ENCODE peak calls at places on chromosomes 4 and X, in eight cellular contexts. G is pancreas, I is Caco-2, D is suprapubic skin, W is lung, S is dorsolateral prefrontal cortex, Q is left ventricle myocardium inferior, E is thyroid gland. A is an unnamed sample.

GRCh38 chr4:145544998-145545397 is 63.3 kb downstream of the SMAD1 start:
- DNase-seq in G (no peak), I (no peak), D (no peak), W (no peak), S (no peak), Q (no peak), E (no peak), A (no peak)

GRCh38 chrX:122641136-122641535 is 542.9 kb upstream of the GRIA3 start:
- DNase-seq in G (no peak), I (no peak), D (no peak), W (no peak), S (no peak), Q (no peak), E (no peak), A (peak)

GRCh38 chrX:78945186-78945912 is at the start of gene P2RY10:
- DNase-seq in G (no peak), I (no peak), D (no peak), W (no peak), S (no peak), Q (no peak), E (no peak), A (no peak)

GRCh38 chr4:41013746-41014145 is 200.6 kb downstream of the APBB2 start:
- DNase-seq in G (no peak), I (no peak), D (no peak), W (no peak), S (no peak), Q (no peak), E (no peak), A (no peak)

GRCh38 chr4:152100378-152101201 is 339.8 kb upstream of the GATB start:
- DNase-seq in G (no peak), I (no peak), D (no peak), W (no peak), S (no peak), Q (no peak), E (peak), A (no peak)

GRCh38 chrX:100648601-100649417 is 4.8 kb downstream of the SRPX2 start:
- DNase-seq in G (no peak), I (peak), D (no peak), W (no peak), S (no peak), Q (peak), E (no peak), A (peak)

GRCh38 chr4:43394976-43395375 is 502.5 kb downstream of the GRXCR1 start:
- DNase-seq in G (no peak), I (no peak), D (no peak), W (no peak), S (no peak), Q (no peak), E (no peak), A (peak)

GRCh38 chr4:110633358-110634319 is 10.8 kb upstream of the PITX2 start:
- DNase-seq in G (peak), I (no peak), D (no peak), W (no peak), S (no peak), Q (no peak), E (no peak), A (no peak)

GRCh38 chrX:68693481-68694410 is 46.3 kb downstream of the STARD8 start:
- DNase-seq in G (peak), I (no peak), D (peak), W (peak), S (peak), Q (peak), E (peak), A (peak)

GRCh38 chr4:85928775-85929585 is 430.9 kb downstream of the MAPK10 start:
- DNase-seq in G (no peak), I (peak), D (no peak), W (no peak), S (no peak), Q (no peak), E (peak), A (peak)

GRCh38 chr4:76087007-76087769 is 12.7 kb downstream of the ART3 start:
- DNase-seq in G (no peak), I (peak), D (no peak), W (no peak), S (peak), Q (peak), E (peak), A (peak)

GRCh38 chrX:81355436-81355835 is 153.5 kb downstream of the SH3BGRL start:
- DNase-seq in G (no peak), I (no peak), D (no peak), W (no peak), S (no peak), Q (no peak), E (no peak), A (no peak)

GRCh38 chr4:100284302-100284701 is 94.0 kb upstream of the DDIT4L start:
- DNase-seq in G (no peak), I (no peak), D (no peak), W (no peak), S (no peak), Q (no peak), E (no peak), A (no peak)

GRCh38 chr4:112938461-112939058 is 110.9 kb upstream of the ANK2 start:
- DNase-seq in G (no peak), I (peak), D (no peak), W (no peak), S (no peak), Q (no peak), E (no peak), A (peak)

GRCh38 chr4:22478426-22478825 is 37.4 kb downstream of the ADGRA3 start:
- DNase-seq in G (no peak), I (no peak), D (no peak), W (no peak), S (no peak), Q (no peak), E (no peak), A (no peak)

GRCh38 chrX:13906103-13906502 is 89.2 kb upstream of the GPM6B start:
- DNase-seq in G (no peak), I (no peak), D (no peak), W (no peak), S (peak), Q (no peak), E (no peak), A (no peak)

GRCh38 chr4:11701978-11702377 is 273.3 kb upstream of the HS3ST1 start:
- DNase-seq in G (peak), I (no peak), D (no peak), W (no peak), S (no peak), Q (no peak), E (no peak), A (no peak)

GRCh38 chrX:114619874-114620273 is 36.0 kb downstream of the HTR2C start:
- DNase-seq in G (no peak), I (peak), D (no peak), W (no peak), S (no peak), Q (no peak), E (no peak), A (peak)

GRCh38 chr4:183636488-183636887 is 22.5 kb downstream of the RWDD4 start:
- DNase-seq in G (no peak), I (no peak), D (no peak), W (no peak), S (no peak), Q (no peak), E (no peak), A (no peak)
- TF ChIP-seq CTCF in G (no peak), I (no peak), D (no peak), W (no peak), S (no peak), Q (no peak), E (no peak), A (no peak)

DNA sequence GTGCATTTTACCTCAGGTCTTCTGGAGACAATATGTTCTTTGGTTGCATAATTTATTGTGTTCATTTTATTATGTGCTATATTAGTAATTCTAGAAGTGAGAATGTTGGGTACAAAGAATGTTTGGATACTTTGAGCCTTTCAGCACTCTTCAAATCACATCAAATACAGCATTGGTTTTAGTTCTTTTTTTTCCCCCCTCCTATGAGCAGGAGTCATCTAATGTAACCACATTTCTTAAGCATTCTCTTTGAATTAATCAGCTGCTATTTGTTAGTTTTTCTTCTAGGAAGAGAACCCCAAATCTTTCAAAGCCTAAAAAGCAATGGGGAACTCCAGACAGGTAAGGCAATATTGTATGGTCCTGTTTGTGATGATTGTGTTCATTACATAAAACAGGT is 46.7 kb downstream of the ARL9 start:
- DNase-seq in G (no peak), I (no peak), D (no peak), W (no peak), S (no peak), Q (no peak), E (no peak), A (no peak)
- H3K4me3 ChIP-seq in G (no peak), I (no peak), D (no peak), W (no peak), S (no peak), Q (no peak), E (no peak), A (no peak)

GRCh38 chrX:148416931-148417330 is 83.5 kb upstream of the AFF2 start:
- DNase-seq in G (no peak), I (no peak), D (no peak), W (no peak), S (no peak), Q (no peak), E (no peak), A (peak)

GRCh38 chrX:148412006-148412405 is 88.4 kb upstream of the AFF2 start:
- DNase-seq in G (no peak), I (no peak), D (no peak), W (no peak), S (no peak), Q (no peak), E (no peak), A (peak)

GRCh38 chrX:148416142-148416541 is 84.3 kb upstream of the AFF2 start:
- DNase-seq in G (no peak), I (no peak), D (no peak), W (no peak), S (no peak), Q (no peak), E (no peak), A (no peak)

GRCh38 chrX:148422531-148422930 is 77.9 kb upstream of the AFF2 start:
- DNase-seq in G (no peak), I (no peak), D (no peak), W (no peak), S (no peak), Q (no peak), E (no peak), A (peak)

DNA sequence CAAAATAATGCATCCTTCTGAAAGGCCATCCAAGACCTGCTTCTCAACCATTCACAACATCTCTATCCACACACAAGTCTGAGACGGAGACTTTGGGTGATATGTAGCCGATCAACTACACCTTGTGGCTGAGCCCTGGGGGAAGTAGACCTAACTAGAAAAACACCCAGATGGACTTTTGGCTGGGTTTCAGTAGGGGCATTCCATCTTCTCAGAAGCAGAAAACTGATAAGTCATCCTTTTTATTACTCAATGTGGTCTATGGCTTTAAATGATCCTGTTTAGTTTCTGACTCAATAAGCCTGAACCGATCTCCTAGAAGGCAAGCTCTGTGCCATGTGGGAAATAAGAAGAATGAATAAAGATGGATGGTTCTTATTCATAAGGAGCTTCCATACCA is 82.5 kb upstream of the AFF2 start:
- DNase-seq in G (no peak), I (no peak), D (no peak), W (no peak), S (no peak), Q (no peak), E (no peak), A (peak)
- TF ChIP-seq CTCF in G (no peak), I (no peak), D (no peak), W (no peak), S (no peak), Q (no peak), E (no peak), A (no peak)

GRCh38 chrX:55714111-55714510 is 3.4 kb upstream of the RRAGB start:
- DNase-seq in G (no peak), I (no peak), D (no peak), W (no peak), S (no peak), Q (no peak), E (no peak), A (no peak)

GRCh38 chrX:55713635-55714034 is 3.9 kb upstream of the RRAGB start:
- DNase-seq in G (no peak), I (no peak), D (no peak), W (no peak), S (no peak), Q (no peak), E (no peak), A (no peak)

GRCh38 chrX:55715847-55716246 is 1.7 kb upstream of the RRAGB start:
- DNase-seq in G (no peak), I (no peak), D (no peak), W (no peak), S (no peak), Q (no peak), E (no peak), A (no peak)

GRCh38 chrX:55717521-55718497 is at the start of gene RRAGB:
- DNase-seq in G (peak), I (peak), D (peak), W (peak), S (peak), Q (peak), E (peak), A (peak)

GRCh38 chrX:55716937-55717336 is 612 bp upstream of the RRAGB start:
- DNase-seq in G (no peak), I (no peak), D (no peak), W (no peak), S (no peak), Q (no peak), E (no peak), A (no peak)
- H3K4me3 ChIP-seq in G (peak), I (peak), D (peak), W (no peak), S (peak), Q (peak), E (no peak), A (peak)

GRCh38 chrX:19707472-19707871 is 179.9 kb downstream of the SH3KBP1 start:
- DNase-seq in G (no peak), I (no peak), D (no peak), W (no peak), S (no peak), Q (no peak), E (no peak), A (no peak)
- TF ChIP-seq CTCF in G (no peak), I (no peak), D (no peak), W (no peak), S (no peak), Q (no peak), E (no peak), A (no peak)

A was measured in fibroblast of mammary gland.